ENCODE peak calls at places on chromosomes 7 and 10, in five cellular contexts. One of them, this sample, is unnamed.

GRCh38 chr10:73803680-73804286 is 7.6 kb downstream of the NDST2 start:
- DNase-seq in uterus: no peak
- DNase-seq in left ventricle myocardium inferior: no peak
- DNase-seq in left lung: no peak
- DNase-seq in IMR-90: no peak
- DNase-seq in this sample: no peak

GRCh38 chr7:91554893-91555292 is 290.7 kb downstream of the FZD1 start:
- DNase-seq in IMR-90: no peak
- DNase-seq in left ventricle myocardium inferior: no peak
- DNase-seq in left lung: no peak
- DNase-seq in uterus: no peak
- DNase-seq in this sample: no peak

GRCh38 chr10:110852255-110852896 is 19.4 kb upstream of the PDCD4 start:
- DNase-seq in left lung: no peak
- DNase-seq in IMR-90: peak; percentile 12
- DNase-seq in uterus: peak; percentile 7
- DNase-seq in left ventricle myocardium inferior: no peak
- DNase-seq in this sample: no peak

GRCh38 chr10:50335397-50335796 is 84.1 kb upstream of the ASAH2 start:
- DNase-seq in IMR-90: no peak
- DNase-seq in left lung: no peak
- DNase-seq in left ventricle myocardium inferior: no peak
- DNase-seq in uterus: no peak
- DNase-seq in this sample: no peak

GRCh38 chr7:192701-193536 is 548 bp downstream of the FAM20C start:
- DNase-seq in uterus: no peak
- DNase-seq in left ventricle myocardium inferior: no peak
- DNase-seq in left lung: no peak
- DNase-seq in IMR-90: peak; percentile 21
- DNase-seq in this sample: no peak

GRCh38 chr7:102253076-102253972 is 33.3 kb upstream of the SH2B2 start:
- DNase-seq in left lung: no peak
- DNase-seq in uterus: no peak
- DNase-seq in IMR-90: no peak
- DNase-seq in left ventricle myocardium inferior: no peak
- DNase-seq in this sample: no peak

GRCh38 chr10:107806006-107806405 is 641.5 kb upstream of the SORCS1 start:
- DNase-seq in uterus: no peak
- DNase-seq in left ventricle myocardium inferior: no peak
- DNase-seq in left lung: no peak
- DNase-seq in IMR-90: no peak
- DNase-seq in this sample: no peak

GRCh38 chr7:158809596-158809995 is 19.7 kb downstream of the ESYT2 start:
- DNase-seq in left lung: no peak
- DNase-seq in IMR-90: peak; percentile 45
- DNase-seq in uterus: no peak
- DNase-seq in left ventricle myocardium inferior: no peak
- DNase-seq in this sample: no peak

GRCh38 chr7:6160191-6160623 is 112.2 kb downstream of the CYTH3 start:
- DNase-seq in uterus: peak; percentile 79
- DNase-seq in left lung: no peak
- DNase-seq in left ventricle myocardium inferior: peak; percentile 69
- DNase-seq in IMR-90: peak; percentile 65
- DNase-seq in this sample: peak; percentile 70

GRCh38 chr7:148701414-148701813 is 2.7 kb downstream of the CUL1 start:
- DNase-seq in IMR-90: peak; percentile 38
- DNase-seq in left lung: no peak
- DNase-seq in left ventricle myocardium inferior: no peak
- DNase-seq in uterus: no peak
- DNase-seq in this sample: no peak

GRCh38 chr10:43683451-43684197 is 34.9 kb upstream of the ZNF32 start:
- DNase-seq in left lung: no peak
- DNase-seq in IMR-90: peak; percentile 12
- DNase-seq in uterus: no peak
- DNase-seq in left ventricle myocardium inferior: no peak
- DNase-seq in this sample: no peak

GRCh38 chr7:117325836-117326235 is 3.0 kb upstream of the WNT2 start:
- DNase-seq in left ventricle myocardium inferior: no peak
- DNase-seq in left lung: no peak
- DNase-seq in uterus: no peak
- DNase-seq in IMR-90: peak; percentile 28
- DNase-seq in this sample: no peak

GRCh38 chr7:12674861-12675260 is 12.6 kb upstream of the ARL4A start:
- DNase-seq in uterus: no peak
- DNase-seq in IMR-90: peak; percentile 61
- DNase-seq in left lung: no peak
- DNase-seq in left ventricle myocardium inferior: no peak
- DNase-seq in this sample: no peak

GRCh38 chr7:30391806-30392205 is 86.8 kb downstream of the NOD1 start:
- DNase-seq in left lung: no peak
- DNase-seq in IMR-90: no peak
- DNase-seq in uterus: no peak
- DNase-seq in left ventricle myocardium inferior: no peak
- DNase-seq in this sample: no peak

GRCh38 chr7:100785878-100786277 is 41.4 kb downstream of the EPHB4 start:
- DNase-seq in left lung: no peak
- DNase-seq in left ventricle myocardium inferior: no peak
- DNase-seq in uterus: no peak
- DNase-seq in IMR-90: no peak
- DNase-seq in this sample: no peak

GRCh38 chr7:107276220-107276827 is 107.5 kb downstream of the HBP1 start:
- DNase-seq in IMR-90: no peak
- DNase-seq in uterus: no peak
- DNase-seq in left ventricle myocardium inferior: no peak
- DNase-seq in left lung: no peak
- DNase-seq in this sample: no peak
- TF ChIP-seq CTCF in IMR-90: no peak
- TF ChIP-seq CTCF in uterus: no peak
- TF ChIP-seq CTCF in left ventricle myocardium inferior: no peak
- TF ChIP-seq CTCF in left lung: no peak
- TF ChIP-seq CTCF in this sample: no peak

DNA sequence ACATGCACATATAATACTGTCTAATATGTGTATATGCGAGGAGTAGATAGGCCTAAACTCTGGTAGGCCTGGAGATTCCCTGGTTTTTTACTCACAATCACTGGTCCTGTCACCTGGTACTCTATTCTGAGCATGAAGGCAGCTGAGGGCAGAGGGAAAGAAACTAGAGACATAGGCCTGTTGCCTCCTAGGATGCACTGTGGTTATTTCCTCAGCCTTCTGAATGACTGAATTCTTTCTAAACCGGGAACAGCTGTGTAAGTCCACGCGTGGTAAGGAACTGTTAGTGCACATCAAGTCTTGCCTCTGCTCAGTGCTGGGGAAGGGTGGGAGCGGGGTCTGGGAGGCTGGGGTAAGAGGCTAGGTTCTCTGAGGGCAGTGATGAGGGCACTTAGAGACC is 7.7 kb downstream of the KAZALD1 start:
- DNase-seq in left lung: no peak
- DNase-seq in IMR-90: no peak
- DNase-seq in uterus: no peak
- DNase-seq in left ventricle myocardium inferior: no peak
- DNase-seq in this sample: no peak
- H3K4me1 ChIP-seq in left lung: peaks cover 9% of the 10 kb centered on the region
- H3K4me1 ChIP-seq in IMR-90: peaks cover 7% of the 10 kb centered on the region
- H3K4me1 ChIP-seq in uterus: no peaks in the 10 kb centered on the region
- H3K4me1 ChIP-seq in left ventricle myocardium inferior: peaks cover 47% of the 10 kb centered on the region
- H3K4me1 ChIP-seq in this sample: peaks cover 24% of the 10 kb centered on the region

GRCh38 chr10:78165617-78166016 is 132.0 kb downstream of the RPS24 start:
- DNase-seq in left ventricle myocardium inferior: no peak
- DNase-seq in uterus: no peak
- DNase-seq in IMR-90: no peak
- DNase-seq in left lung: no peak
- DNase-seq in this sample: no peak
- TF ChIP-seq CTCF in left ventricle myocardium inferior: no peak
- TF ChIP-seq CTCF in uterus: no peak
- TF ChIP-seq CTCF in IMR-90: peak; percentile 25
- TF ChIP-seq CTCF in left lung: no peak
- TF ChIP-seq CTCF in this sample: no peak

GRCh38 chr7:55031075-55031474 is 12.3 kb downstream of the EGFR start:
- DNase-seq in left ventricle myocardium inferior: no peak
- DNase-seq in IMR-90: no peak
- DNase-seq in uterus: no peak
- DNase-seq in left lung: no peak
- DNase-seq in this sample: no peak

GRCh38 chr7:55033241-55033846 is 14.5 kb downstream of the EGFR start:
- DNase-seq in left lung: no peak
- DNase-seq in uterus: no peak
- DNase-seq in IMR-90: no peak
- DNase-seq in left ventricle myocardium inferior: no peak
- DNase-seq in this sample: no peak

GRCh38 chr7:55034776-55035175 is 16.0 kb downstream of the EGFR start:
- DNase-seq in left lung: no peak
- DNase-seq in uterus: no peak
- DNase-seq in left ventricle myocardium inferior: no peak
- DNase-seq in IMR-90: no peak
- DNase-seq in this sample: no peak

GRCh38 chr7:55030314-55030713 is 11.5 kb downstream of the EGFR start:
- DNase-seq in left lung: no peak
- DNase-seq in IMR-90: peak; percentile 83
- DNase-seq in left ventricle myocardium inferior: no peak
- DNase-seq in uterus: no peak
- DNase-seq in this sample: no peak

GRCh38 chr7:55032069-55032699 is 13.4 kb downstream of the EGFR start:
- DNase-seq in IMR-90: no peak
- DNase-seq in uterus: no peak
- DNase-seq in left lung: no peak
- DNase-seq in left ventricle myocardium inferior: no peak
- DNase-seq in this sample: no peak
- H3K4me1 ChIP-seq in IMR-90: peaks cover 27% of the 10 kb centered on the region
- H3K4me1 ChIP-seq in uterus: no peaks in the 10 kb centered on the region
- H3K4me1 ChIP-seq in left lung: peaks cover 3% of the 10 kb centered on the region
- H3K4me1 ChIP-seq in left ventricle myocardium inferior: peaks cover 26% of the 10 kb centered on the region
- H3K4me1 ChIP-seq in this sample: peaks cover 20% of the 10 kb centered on the region

GRCh38 chr7:89133357-89133756 is 337.8 kb upstream of the TEX47 start:
- DNase-seq in left ventricle myocardium inferior: no peak
- DNase-seq in uterus: no peak
- DNase-seq in left lung: no peak
- DNase-seq in IMR-90: no peak
- DNase-seq in this sample: no peak
- TF ChIP-seq CTCF in left ventricle myocardium inferior: no peak
- TF ChIP-seq CTCF in uterus: no peak
- TF ChIP-seq CTCF in left lung: no peak
- TF ChIP-seq CTCF in IMR-90: no peak
- TF ChIP-seq CTCF in this sample: no peak

DNA sequence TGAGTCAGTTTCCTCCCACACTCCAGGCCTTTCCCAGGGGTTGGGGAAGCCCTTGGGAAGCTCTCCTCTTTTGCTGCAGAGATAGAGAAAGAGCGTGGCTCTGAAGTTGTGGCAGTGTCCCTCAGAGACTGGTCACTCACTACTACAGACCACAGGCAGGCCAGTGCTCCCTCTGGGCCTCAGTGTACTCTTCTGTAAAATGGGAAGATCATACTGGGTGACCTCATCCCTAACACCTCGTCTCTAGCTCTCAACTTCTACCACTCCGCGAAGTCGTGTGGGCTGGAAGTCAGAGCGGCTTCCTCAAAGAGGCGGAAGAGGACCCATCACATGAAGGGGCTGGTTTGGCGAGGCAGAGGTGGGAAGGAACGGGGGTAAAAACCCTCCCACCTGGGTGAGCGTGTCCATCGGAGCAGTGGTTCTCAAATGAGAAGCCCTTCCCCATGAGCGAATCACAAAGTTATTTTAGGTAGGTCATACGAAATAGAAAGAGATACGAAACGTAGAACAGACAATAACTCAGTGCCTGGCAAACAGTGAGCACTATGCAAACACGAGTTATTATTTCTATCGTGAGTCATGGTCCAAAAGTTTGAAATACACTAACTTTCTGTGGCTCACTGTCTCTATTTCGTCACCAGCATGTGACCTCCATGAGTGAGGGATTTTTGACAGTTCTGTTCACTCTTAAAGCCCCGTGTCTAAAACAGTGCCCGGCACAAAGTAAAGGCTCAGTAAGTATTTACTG is 32.7 kb downstream of the PRKAG2 start:
- DNase-seq in uterus: no peak
- DNase-seq in left lung: no peak
- DNase-seq in left ventricle myocardium inferior: peak; percentile 6
- DNase-seq in IMR-90: peak; percentile 77
- DNase-seq in this sample: no peak
- H3K4me1 ChIP-seq in uterus: no peaks in the 10 kb centered on the region
- H3K4me1 ChIP-seq in left lung: no peaks in the 10 kb centered on the region
- H3K4me1 ChIP-seq in left ventricle myocardium inferior: no peaks in the 10 kb centered on the region
- H3K4me1 ChIP-seq in IMR-90: no peaks in the 10 kb centered on the region
- H3K4me1 ChIP-seq in this sample: no peaks in the 10 kb centered on the region

GRCh38 chr7:43112941-43113621 is 634 bp downstream of the HECW1 start:
- DNase-seq in uterus: no peak
- DNase-seq in left ventricle myocardium inferior: peak; percentile 13
- DNase-seq in left lung: peak; percentile 39
- DNase-seq in IMR-90: peak; percentile 49
- DNase-seq in this sample: no peak
- TF ChIP-seq CTCF in uterus: no peak
- TF ChIP-seq CTCF in left ventricle myocardium inferior: no peak
- TF ChIP-seq CTCF in left lung: no peak
- TF ChIP-seq CTCF in IMR-90: no peak
- TF ChIP-seq CTCF in this sample: no peak

DNA sequence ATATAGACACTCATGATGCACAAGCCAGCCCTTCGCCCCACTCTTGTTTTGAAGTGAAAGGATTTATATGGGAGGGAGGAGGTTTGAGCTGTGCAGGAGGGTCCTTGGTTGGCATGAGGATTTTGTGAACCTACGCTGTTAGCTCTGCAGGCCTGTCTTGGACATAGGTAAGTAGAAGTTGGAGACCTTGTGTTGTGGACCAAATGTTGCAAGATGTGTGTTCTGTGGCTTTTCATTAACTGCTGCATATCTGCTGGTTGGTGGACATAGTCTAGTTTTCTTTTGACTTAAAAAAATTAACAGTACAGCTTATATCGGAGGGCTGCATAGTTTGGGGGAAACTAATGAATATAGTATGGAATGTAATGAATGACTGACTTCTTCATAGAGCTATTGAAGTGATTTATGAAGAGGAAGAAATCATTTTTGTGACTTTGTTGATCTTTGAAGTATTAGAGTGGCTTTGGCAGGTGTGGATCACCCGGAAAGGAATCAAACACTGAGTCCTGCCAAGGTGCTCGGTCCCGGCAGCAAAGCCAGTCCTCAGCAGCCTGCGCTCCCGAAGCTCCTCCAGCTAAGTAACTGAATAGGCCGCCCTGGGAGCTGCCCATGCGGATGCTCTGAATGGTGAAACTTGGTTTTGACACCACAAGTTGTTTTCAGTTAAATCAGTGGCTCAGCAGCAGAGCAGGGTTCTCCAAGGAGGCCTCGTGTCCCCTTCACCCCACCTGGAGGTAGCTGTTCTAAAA is 3.2 kb downstream of the MGMT start:
- DNase-seq in left ventricle myocardium inferior: no peak
- DNase-seq in uterus: no peak
- DNase-seq in IMR-90: no peak
- DNase-seq in left lung: no peak
- DNase-seq in this sample: no peak
- H3K4me1 ChIP-seq in left ventricle myocardium inferior: peaks cover 22% of the 10 kb centered on the region
- H3K4me1 ChIP-seq in uterus: no peaks in the 10 kb centered on the region
- H3K4me1 ChIP-seq in IMR-90: peaks cover 4% of the 10 kb centered on the region
- H3K4me1 ChIP-seq in left lung: no peaks in the 10 kb centered on the region
- H3K4me1 ChIP-seq in this sample: peaks cover 12% of the 10 kb centered on the region